ENCODE peak calls at places on chromosomes 13 and 19, in four cellular contexts. E is GM12878, U is HEK293T, P is K562. G is an unnamed sample.

GRCh38 chr13:51397262-51397933 is 55.4 kb downstream of the INTS6 start:
- DNase-seq in E (no peak), U (peak), P (no peak), G (no peak)

GRCh38 chr19:55830656-55831055 is 1.1 kb downstream of the NLRP11 start:
- DNase-seq in E (no peak), U (no peak), P (no peak), G (no peak)

GRCh38 chr13:102226591-102226990 is 175.3 kb downstream of the FGF14 start:
- DNase-seq in E (no peak), U (no peak), P (no peak), G (no peak)

GRCh38 chr13:107882708-107883560 is 332.4 kb downstream of the LIG4 start:
- DNase-seq in E (no peak), U (no peak), P (peak), G (no peak)

GRCh38 chr19:35655600-35655999 is 7.5 kb downstream of the COX6B1 start:
- DNase-seq in E (no peak), U (no peak), P (no peak), G (no peak)

GRCh38 chr19:50520822-50521465 is 7.2 kb upstream of the ASPDH start:
- DNase-seq in E (no peak), U (no peak), P (no peak), G (no peak)

GRCh38 chr19:46984077-46985010 is 35.3 kb upstream of the NPAS1 start:
- DNase-seq in E (no peak), U (no peak), P (no peak), G (peak)

GRCh38 chr19:32599736-32600157 is 18.8 kb downstream of the PDCD5 start:
- DNase-seq in E (no peak), U (peak), P (peak), G (peak)

GRCh38 chr19:40238775-40239174 is 12.3 kb upstream of the CCNP start:
- DNase-seq in E (no peak), U (no peak), P (no peak), G (no peak)

GRCh38 chr13:95677564-95678386 is 836 bp downstream of the DNAJC3 start:
- DNase-seq in E (no peak), U (peak), P (no peak), G (no peak)

DNA sequence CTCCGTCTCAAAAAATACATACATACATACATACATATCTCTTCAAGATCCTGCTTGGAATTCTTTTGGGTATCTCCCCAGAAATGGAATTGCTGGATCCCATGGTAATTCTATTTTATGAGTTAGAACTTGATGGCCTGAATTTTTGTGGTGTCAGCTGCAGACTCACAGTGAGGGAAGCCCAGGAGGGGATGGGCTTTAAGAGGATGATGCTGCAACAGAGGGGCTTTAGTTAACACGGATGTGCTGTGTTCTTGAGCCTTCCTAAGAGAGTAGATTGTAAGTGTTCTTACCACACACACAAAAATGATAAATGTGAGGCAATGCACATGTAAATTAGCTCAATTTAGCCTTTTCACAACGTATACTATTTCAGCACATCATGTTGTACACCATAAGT is 31.8 kb downstream of the CACNG6 start:
- DNase-seq in E (no peak), U (no peak), P (no peak), G (no peak)
- TF ChIP-seq FOXK2 in E (no peak), U (no peak), P (no peak), G (no peak)

GRCh38 chr13:29105779-29106178 is 285.6 kb downstream of the MTUS2 start:
- DNase-seq in E (no peak), U (peak), P (peak), G (no peak)
- TF ChIP-seq FOXK2 in E (no peak), U (no peak), P (no peak), G (no peak)

GRCh38 chr19:18419699-18420460 is 682 bp downstream of the SSBP4 start:
- DNase-seq in E (no peak), U (no peak), P (peak), G (peak)
- TF ChIP-seq FOXK2 in E (no peak), U (no peak), P (no peak), G (no peak)

DNA sequence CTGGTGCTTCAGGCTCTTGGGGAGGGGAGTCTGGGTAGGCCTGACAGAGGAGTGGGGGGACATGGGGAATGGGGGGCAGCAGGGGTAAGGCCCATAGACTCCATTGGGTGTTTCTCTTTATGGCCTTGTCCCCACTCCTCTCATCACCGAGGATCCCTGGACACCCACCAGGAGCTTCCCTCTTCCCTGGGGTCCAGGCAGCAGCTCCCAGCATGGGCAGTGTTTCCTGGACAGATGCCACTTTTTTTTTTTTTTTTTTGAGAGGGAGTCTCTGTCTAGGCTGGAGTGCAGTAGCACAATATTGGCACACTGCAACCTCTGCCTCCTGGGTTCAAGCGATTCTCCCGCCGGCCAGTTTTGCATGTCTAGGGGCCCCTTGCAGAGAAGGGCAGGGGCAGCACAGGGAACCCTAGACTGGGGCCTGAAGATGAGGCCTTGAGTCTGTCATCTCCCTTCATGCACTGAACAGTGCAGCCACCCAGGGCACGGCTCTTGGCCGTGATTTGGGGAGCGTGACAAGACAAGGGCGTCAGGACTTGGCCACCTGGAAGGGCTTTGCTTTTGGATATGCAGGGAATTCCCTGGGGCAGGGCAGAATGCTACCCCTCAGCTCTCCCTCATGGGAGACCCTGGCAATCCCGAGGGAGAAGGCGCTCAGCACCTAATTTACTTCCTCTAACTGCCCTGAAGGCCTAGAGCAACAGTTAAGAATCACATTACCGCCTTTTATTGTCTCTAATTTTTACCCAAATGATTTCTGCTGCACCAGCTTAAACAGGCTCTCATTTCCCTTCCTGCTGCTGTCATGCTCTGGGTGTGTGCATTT is 213.9 kb upstream of the ZNF536 start:
- DNase-seq in E (no peak), U (no peak), P (no peak), G (no peak)
- TF ChIP-seq FOXK2 in E (no peak), U (no peak), P (no peak), G (no peak)

GRCh38 chr13:36840718-36841250 is 21.8 kb downstream of the RFXAP start:
- DNase-seq in E (no peak), U (no peak), P (no peak), G (no peak)
- TF ChIP-seq FOXK2 in E (no peak), U (no peak), P (no peak), G (no peak)

GRCh38 chr13:26034018-26034417 is 17.8 kb downstream of the SHISA2 start:
- DNase-seq in E (no peak), U (no peak), P (no peak), G (no peak)
- TF ChIP-seq FOXK2 in E (no peak), U (no peak), P (no peak), G (no peak)

GRCh38 chr13:112376050-112376681 is at the start of gene SPACA7:
- DNase-seq in E (no peak), U (no peak), P (no peak), G (no peak)
- TF ChIP-seq FOXK2 in E (no peak), U (no peak), P (no peak), G (no peak)

GRCh38 chr19:15156391-15156790 is 44.4 kb downstream of the NOTCH3 start:
- DNase-seq in E (no peak), U (no peak), P (no peak), G (no peak)

GRCh38 chr19:15155296-15155695 is 45.5 kb downstream of the NOTCH3 start:
- DNase-seq in E (no peak), U (no peak), P (no peak), G (no peak)

GRCh38 chr19:15161028-15161984 is 39.5 kb downstream of the NOTCH3 start:
- DNase-seq in E (no peak), U (peak), P (peak), G (peak)

GRCh38 chr19:15154002-15154612 is 46.7 kb downstream of the NOTCH3 start:
- DNase-seq in E (no peak), U (peak), P (peak), G (peak)

DNA sequence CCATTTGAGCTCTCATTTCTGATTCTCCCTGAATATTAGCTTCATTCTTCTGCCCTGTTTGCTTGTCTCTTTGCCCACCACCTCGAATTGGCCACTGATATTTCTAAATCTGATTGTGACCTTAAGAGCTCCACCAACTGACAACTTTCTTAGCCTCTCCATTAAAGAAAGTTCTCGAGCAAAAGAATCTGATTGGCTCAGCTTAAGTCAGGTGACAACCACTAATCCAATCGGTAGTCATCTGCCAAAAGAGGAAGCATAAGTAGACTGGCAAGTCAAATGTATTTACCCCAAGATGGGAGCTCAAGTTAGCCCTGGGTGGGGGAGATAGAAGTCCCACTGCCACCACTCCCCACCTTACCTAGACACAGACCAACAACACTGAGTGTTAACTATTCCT is 41.5 kb downstream of the NOTCH3 start:
- DNase-seq in E (no peak), U (no peak), P (no peak), G (no peak)
- TF ChIP-seq FOXK2 in E (no peak), U (no peak), P (no peak), G (no peak)